ENCODE peak calls at places on chromosomes 11 and 22, in four cellular contexts. One of them, this sample, is unnamed.

GRCh38 chr11:119093951-119094815 is 7.5 kb downstream of the DPAGT1 start:
- DNase-seq in AG04450: no peak
- DNase-seq in thoracic aorta: no peak
- DNase-seq in gastrocnemius medialis: no peak
- DNase-seq in this sample: no peak

GRCh38 chr11:13105237-13105844 is 96.2 kb downstream of the RASSF10 start:
- DNase-seq in thoracic aorta: no peak
- DNase-seq in AG04450: no peak
- DNase-seq in gastrocnemius medialis: no peak
- DNase-seq in this sample: no peak

GRCh38 chr11:3169952-3170755 is 5.0 kb upstream of the OSBPL5 start:
- DNase-seq in gastrocnemius medialis: no peak
- DNase-seq in thoracic aorta: no peak
- DNase-seq in AG04450: no peak
- DNase-seq in this sample: no peak

GRCh38 chr11:94987378-94987777 is 13.9 kb downstream of the KDM4D start:
- DNase-seq in gastrocnemius medialis: no peak
- DNase-seq in AG04450: no peak
- DNase-seq in thoracic aorta: no peak
- DNase-seq in this sample: no peak

GRCh38 chr22:46586531-46587011 is 33.6 kb upstream of the GRAMD4 start:
- DNase-seq in AG04450: no peak
- DNase-seq in gastrocnemius medialis: no peak
- DNase-seq in thoracic aorta: no peak
- DNase-seq in this sample: no peak

GRCh38 chr22:34776827-34777226 is 289.1 kb upstream of the ISX start:
- DNase-seq in AG04450: no peak
- DNase-seq in gastrocnemius medialis: no peak
- DNase-seq in thoracic aorta: no peak
- DNase-seq in this sample: no peak

GRCh38 chr11:114197799-114198500 is 98.2 kb upstream of the NNMT start:
- DNase-seq in gastrocnemius medialis: peak
- DNase-seq in AG04450: peak
- DNase-seq in thoracic aorta: peak
- DNase-seq in this sample: no peak

GRCh38 chr11:44579172-44579804 is 13.8 kb downstream of the CD82 start:
- DNase-seq in thoracic aorta: no peak
- DNase-seq in AG04450: no peak
- DNase-seq in gastrocnemius medialis: no peak
- DNase-seq in this sample: no peak

GRCh38 chr11:47998733-47999359 is 18.5 kb downstream of the PTPRJ start:
- DNase-seq in AG04450: no peak
- DNase-seq in thoracic aorta: no peak
- DNase-seq in gastrocnemius medialis: no peak
- DNase-seq in this sample: no peak

GRCh38 chr22:29043906-29044575 is 17.6 kb downstream of the C22orf31 start:
- DNase-seq in thoracic aorta: no peak
- DNase-seq in AG04450: no peak
- DNase-seq in gastrocnemius medialis: no peak
- DNase-seq in this sample: no peak

GRCh38 chr11:9633674-9634073 is 30.2 kb upstream of the SWAP70 start:
- DNase-seq in gastrocnemius medialis: no peak
- DNase-seq in AG04450: no peak
- DNase-seq in thoracic aorta: no peak
- DNase-seq in this sample: no peak

GRCh38 chr22:45948081-45948648 is 28.8 kb downstream of the WNT7B start:
- DNase-seq in AG04450: no peak
- DNase-seq in thoracic aorta: no peak
- DNase-seq in gastrocnemius medialis: no peak
- DNase-seq in this sample: no peak

GRCh38 chr11:17986007-17986710 is 26.7 kb downstream of the SERGEF start:
- DNase-seq in thoracic aorta: no peak
- DNase-seq in AG04450: peak
- DNase-seq in gastrocnemius medialis: peak
- DNase-seq in this sample: no peak

GRCh38 chr11:118338637-118339061 is 3.9 kb downstream of the CD3D start:
- DNase-seq in AG04450: no peak
- DNase-seq in gastrocnemius medialis: no peak
- DNase-seq in thoracic aorta: no peak
- DNase-seq in this sample: peak

GRCh38 chr11:2926611-2927492 is 2.4 kb downstream of the PHLDA2 start:
- DNase-seq in thoracic aorta: no peak
- DNase-seq in AG04450: no peak
- DNase-seq in gastrocnemius medialis: no peak
- DNase-seq in this sample: no peak

GRCh38 chr22:48223488-48224190 is 1461.2 kb downstream of the TBC1D22A start:
- DNase-seq in gastrocnemius medialis: no peak
- DNase-seq in thoracic aorta: no peak
- DNase-seq in AG04450: no peak
- DNase-seq in this sample: no peak

GRCh38 chr11:75468534-75469340 is 35.7 kb upstream of the KLHL35 start:
- DNase-seq in thoracic aorta: peak
- DNase-seq in AG04450: peak
- DNase-seq in gastrocnemius medialis: no peak
- DNase-seq in this sample: no peak

GRCh38 chr11:62593434-62594044 is 2.2 kb upstream of the TUT1 start:
- DNase-seq in gastrocnemius medialis: peak
- DNase-seq in thoracic aorta: no peak
- DNase-seq in AG04450: peak
- DNase-seq in this sample: no peak

GRCh38 chr11:64878494-64879225 is at the start of gene EHD1:
- DNase-seq in AG04450: peak
- DNase-seq in gastrocnemius medialis: peak
- DNase-seq in thoracic aorta: peak
- DNase-seq in this sample: peak

GRCh38 chr11:130070109-130070828 is 575 bp downstream of the APLP2 start:
- DNase-seq in thoracic aorta: no peak
- DNase-seq in gastrocnemius medialis: no peak
- DNase-seq in AG04450: no peak
- DNase-seq in this sample: no peak

GRCh38 chr11:27830206-27830605 is 130.0 kb upstream of the BDNF start:
- DNase-seq in AG04450: no peak
- DNase-seq in thoracic aorta: no peak
- DNase-seq in gastrocnemius medialis: no peak
- DNase-seq in this sample: no peak

GRCh38 chr11:85923455-85923854 is 68.3 kb downstream of the CCDC83 start:
- DNase-seq in gastrocnemius medialis: no peak
- DNase-seq in AG04450: no peak
- DNase-seq in thoracic aorta: no peak
- DNase-seq in this sample: no peak

GRCh38 chr11:1479678-1480118 is 6.9 kb downstream of the MOB2 start:
- DNase-seq in AG04450: no peak
- DNase-seq in gastrocnemius medialis: no peak
- DNase-seq in thoracic aorta: no peak
- DNase-seq in this sample: no peak

GRCh38 chr11:115256326-115257197 is 247.7 kb downstream of the CADM1 start:
- DNase-seq in gastrocnemius medialis: no peak
- DNase-seq in thoracic aorta: no peak
- DNase-seq in AG04450: no peak
- DNase-seq in this sample: no peak

GRCh38 chr11:98568011-98568410 is 452.7 kb upstream of the CNTN5 start:
- DNase-seq in AG04450: no peak
- DNase-seq in gastrocnemius medialis: no peak
- DNase-seq in thoracic aorta: no peak
- DNase-seq in this sample: no peak

GRCh38 chr11:17188675-17189074 is 19.1 kb downstream of the PIK3C2A start:
- DNase-seq in gastrocnemius medialis: no peak
- DNase-seq in AG04450: no peak
- DNase-seq in thoracic aorta: no peak
- DNase-seq in this sample: no peak

GRCh38 chr11:9263840-9264380 is 1.2 kb downstream of the DENND5A start:
- DNase-seq in thoracic aorta: no peak
- DNase-seq in gastrocnemius medialis: no peak
- DNase-seq in AG04450: no peak
- DNase-seq in this sample: no peak

GRCh38 chr11:128565881-128566280 is 21.5 kb downstream of the ETS1 start:
- DNase-seq in AG04450: no peak
- DNase-seq in thoracic aorta: no peak
- DNase-seq in gastrocnemius medialis: no peak
- DNase-seq in this sample: no peak

GRCh38 chr11:61911701-61912529 is 5.5 kb downstream of the RAB3IL1 start:
- DNase-seq in thoracic aorta: no peak
- DNase-seq in AG04450: no peak
- DNase-seq in gastrocnemius medialis: peak
- DNase-seq in this sample: no peak

GRCh38 chr11:41461057-41461681 is 1.7 kb upstream of the LRRC4C start:
- DNase-seq in AG04450: no peak
- DNase-seq in gastrocnemius medialis: no peak
- DNase-seq in thoracic aorta: no peak
- DNase-seq in this sample: no peak

DNA sequence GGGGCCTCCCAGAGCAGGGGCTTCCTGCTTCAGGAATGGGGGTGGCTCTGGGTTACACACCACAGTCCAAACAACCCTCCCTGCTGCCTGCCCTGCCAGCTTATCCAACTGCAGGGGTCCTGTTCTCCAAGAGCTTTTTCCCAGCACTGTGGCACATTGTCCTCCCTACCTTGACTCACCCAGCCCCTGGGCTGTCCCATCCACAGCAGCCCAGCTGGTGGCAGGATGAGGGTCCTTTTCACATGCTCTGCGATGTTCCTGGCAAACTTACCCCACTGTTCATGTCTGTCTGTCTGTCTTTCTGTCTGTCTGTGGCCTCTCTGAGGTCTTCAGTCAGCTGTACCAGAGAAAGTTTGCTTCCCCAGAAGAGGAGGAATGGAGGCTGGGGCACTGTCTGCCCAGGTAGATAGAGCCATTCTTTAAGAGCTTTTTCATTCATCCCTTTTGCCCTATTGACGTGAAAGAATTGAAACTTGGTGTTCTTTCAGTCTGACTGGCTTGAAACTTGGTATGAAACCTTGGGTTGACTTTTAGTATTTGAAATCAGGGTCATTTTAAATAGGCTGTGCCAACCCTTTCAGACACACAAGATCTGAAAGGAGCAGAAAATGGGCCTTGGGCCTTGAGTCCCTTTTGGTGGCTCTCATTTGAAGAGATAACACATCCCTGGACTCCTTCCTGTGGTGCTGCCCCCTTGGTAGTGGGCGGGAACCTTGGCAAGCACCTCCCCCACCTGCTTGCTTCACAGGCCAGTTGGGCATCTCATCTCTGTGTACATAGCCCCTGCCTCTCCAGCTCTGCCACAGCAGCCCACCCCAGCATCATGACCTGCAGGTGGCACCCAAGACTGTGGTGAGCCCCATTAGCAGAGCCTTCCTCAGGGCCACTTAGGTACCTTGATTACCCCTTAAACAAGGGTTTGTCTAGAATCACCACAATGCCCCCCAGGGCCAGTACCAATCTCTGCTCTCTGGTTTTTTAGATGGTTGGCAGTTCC is 74.6 kb upstream of the SUSD2 start:
- DNase-seq in gastrocnemius medialis: no peak
- DNase-seq in thoracic aorta: no peak
- DNase-seq in AG04450: no peak
- DNase-seq in this sample: no peak
- H3K4me3 ChIP-seq in gastrocnemius medialis: no peak
- H3K4me3 ChIP-seq in thoracic aorta: no peak
- H3K4me3 ChIP-seq in AG04450: no peak
- H3K4me3 ChIP-seq in this sample: no peak

GRCh38 chr11:78657441-78657840 is 82.8 kb upstream of the NARS2 start:
- DNase-seq in AG04450: no peak
- DNase-seq in thoracic aorta: no peak
- DNase-seq in gastrocnemius medialis: no peak
- DNase-seq in this sample: no peak

GRCh38 chr11:78656327-78656726 is 81.7 kb upstream of the NARS2 start:
- DNase-seq in AG04450: no peak
- DNase-seq in gastrocnemius medialis: no peak
- DNase-seq in thoracic aorta: no peak
- DNase-seq in this sample: no peak

GRCh38 chr11:78659326-78660319 is 85.0 kb upstream of the NARS2 start:
- DNase-seq in gastrocnemius medialis: no peak
- DNase-seq in AG04450: no peak
- DNase-seq in thoracic aorta: no peak
- DNase-seq in this sample: no peak

GRCh38 chr11:78656984-78657383 is 82.3 kb upstream of the NARS2 start:
- DNase-seq in gastrocnemius medialis: no peak
- DNase-seq in thoracic aorta: no peak
- DNase-seq in AG04450: no peak
- DNase-seq in this sample: no peak

GRCh38 chr11:78657968-78658839 is 83.5 kb upstream of the NARS2 start:
- DNase-seq in thoracic aorta: no peak
- DNase-seq in gastrocnemius medialis: no peak
- DNase-seq in AG04450: no peak
- DNase-seq in this sample: no peak
- H3K4me3 ChIP-seq in thoracic aorta: no peak
- H3K4me3 ChIP-seq in gastrocnemius medialis: no peak
- H3K4me3 ChIP-seq in AG04450: no peak
- H3K4me3 ChIP-seq in this sample: no peak

GRCh38 chr11:123360267-123360936 is 69.7 kb upstream of the GRAMD1B start:
- DNase-seq in AG04450: no peak
- DNase-seq in thoracic aorta: no peak
- DNase-seq in gastrocnemius medialis: no peak
- DNase-seq in this sample: no peak

GRCh38 chr11:123365955-123366354 is 64.1 kb upstream of the GRAMD1B start:
- DNase-seq in thoracic aorta: no peak
- DNase-seq in AG04450: no peak
- DNase-seq in gastrocnemius medialis: no peak
- DNase-seq in this sample: no peak

GRCh38 chr11:123363556-123363955 is 66.5 kb upstream of the GRAMD1B start:
- DNase-seq in thoracic aorta: no peak
- DNase-seq in gastrocnemius medialis: no peak
- DNase-seq in AG04450: no peak
- DNase-seq in this sample: no peak

GRCh38 chr11:123364145-123364544 is 65.9 kb upstream of the GRAMD1B start:
- DNase-seq in thoracic aorta: no peak
- DNase-seq in gastrocnemius medialis: no peak
- DNase-seq in AG04450: no peak
- DNase-seq in this sample: no peak

GRCh38 chr11:123362941-123363340 is 67.1 kb upstream of the GRAMD1B start:
- DNase-seq in AG04450: no peak
- DNase-seq in thoracic aorta: no peak
- DNase-seq in gastrocnemius medialis: no peak
- DNase-seq in this sample: no peak
- H3K4me3 ChIP-seq in AG04450: no peak
- H3K4me3 ChIP-seq in thoracic aorta: no peak
- H3K4me3 ChIP-seq in gastrocnemius medialis: no peak
- H3K4me3 ChIP-seq in this sample: no peak

GRCh38 chr11:36456136-36456535 is 53.9 kb downstream of the TRAF6 start:
- DNase-seq in gastrocnemius medialis: no peak
- DNase-seq in thoracic aorta: no peak
- DNase-seq in AG04450: no peak
- DNase-seq in this sample: no peak
- H3K4me3 ChIP-seq in gastrocnemius medialis: no peak
- H3K4me3 ChIP-seq in thoracic aorta: peak
- H3K4me3 ChIP-seq in AG04450: no peak
- H3K4me3 ChIP-seq in this sample: no peak

This sample was measured in esophagus squamous epithelium.